ENCODE peak calls at places on chromosomes 6 and 20, in six cellular contexts. One of them, this sample, is unnamed.
A peak's percentile ranks its signal among the peaks of the same experiment; 100 is the strongest.

GRCh38 chr6:122154912-122155516 is 244.4 kb upstream of the HSF2 start:
- DNase-seq in IMR-90: no peak
- DNase-seq in neuronal stem cell: no peak
- DNase-seq in H9: peak; percentile 42
- DNase-seq in mesenchymal stem cell: no peak
- DNase-seq in H1: no peak
- DNase-seq in this sample: no peak

GRCh38 chr6:84018453-84019061 is 15.0 kb upstream of the MRAP2 start:
- DNase-seq in IMR-90: no peak
- DNase-seq in neuronal stem cell: no peak
- DNase-seq in H9: peak; percentile 34
- DNase-seq in mesenchymal stem cell: no peak
- DNase-seq in H1: no peak
- DNase-seq in this sample: peak; percentile 25

GRCh38 chr6:35327349-35328027 is 14.9 kb upstream of the PPARD start:
- DNase-seq in IMR-90: peak; percentile 55
- DNase-seq in neuronal stem cell: no peak
- DNase-seq in H9: peak; percentile 79
- DNase-seq in mesenchymal stem cell: peak; percentile 62
- DNase-seq in H1: no peak
- DNase-seq in this sample: peak; percentile 71

GRCh38 chr6:167037762-167038161 is 38.6 kb downstream of the CEP43 start:
- DNase-seq in IMR-90: no peak
- DNase-seq in neuronal stem cell: no peak
- DNase-seq in H9: no peak
- DNase-seq in mesenchymal stem cell: no peak
- DNase-seq in H1: no peak
- DNase-seq in this sample: no peak

GRCh38 chr6:27144740-27145079 is 102.8 kb upstream of the PRSS16 start:
- DNase-seq in IMR-90: no peak
- DNase-seq in neuronal stem cell: no peak
- DNase-seq in H9: no peak
- DNase-seq in mesenchymal stem cell: no peak
- DNase-seq in H1: no peak
- DNase-seq in this sample: no peak

GRCh38 chr6:25295651-25296050 is 16.5 kb downstream of the CARMIL1 start:
- DNase-seq in IMR-90: no peak
- DNase-seq in neuronal stem cell: no peak
- DNase-seq in H9: no peak
- DNase-seq in mesenchymal stem cell: no peak
- DNase-seq in H1: no peak
- DNase-seq in this sample: no peak

GRCh38 chr6:41182069-41183034 is 18.6 kb downstream of the TREML2 start:
- DNase-seq in IMR-90: peak; percentile 55
- DNase-seq in neuronal stem cell: peak; percentile 24
- DNase-seq in H9: peak; percentile 67
- DNase-seq in mesenchymal stem cell: peak; percentile 50
- DNase-seq in H1: no peak
- DNase-seq in this sample: peak; percentile 43

GRCh38 chr20:5073154-5074049 is 46.4 kb downstream of the PCNA start:
- DNase-seq in IMR-90: peak; percentile 22
- DNase-seq in neuronal stem cell: no peak
- DNase-seq in H9: peak; percentile 40
- DNase-seq in mesenchymal stem cell: peak; percentile 22
- DNase-seq in H1: no peak
- DNase-seq in this sample: no peak

GRCh38 chr6:3857822-3858221 is 8.6 kb downstream of the FAM50B start:
- DNase-seq in IMR-90: no peak
- DNase-seq in neuronal stem cell: no peak
- DNase-seq in H9: no peak
- DNase-seq in mesenchymal stem cell: no peak
- DNase-seq in H1: no peak
- DNase-seq in this sample: no peak

GRCh38 chr6:148364056-148364844 is 21.6 kb downstream of the SASH1 start:
- DNase-seq in IMR-90: peak; percentile 76
- DNase-seq in neuronal stem cell: no peak
- DNase-seq in H9: no peak
- DNase-seq in mesenchymal stem cell: peak; percentile 96
- DNase-seq in H1: no peak
- DNase-seq in this sample: no peak

GRCh38 chr6:167866642-167867041 is 39.9 kb downstream of the AFDN start:
- DNase-seq in IMR-90: no peak
- DNase-seq in neuronal stem cell: no peak
- DNase-seq in H9: no peak
- DNase-seq in mesenchymal stem cell: no peak
- DNase-seq in H1: no peak
- DNase-seq in this sample: no peak

GRCh38 chr6:3454206-3455016 is 2.4 kb downstream of the SLC22A23 start:
- DNase-seq in IMR-90: no peak
- DNase-seq in neuronal stem cell: no peak
- DNase-seq in H9: no peak
- DNase-seq in mesenchymal stem cell: no peak
- DNase-seq in H1: no peak
- DNase-seq in this sample: no peak

GRCh38 chr20:6055981-6056569 is 2.2 kb upstream of the LRRN4 start:
- DNase-seq in IMR-90: no peak
- DNase-seq in neuronal stem cell: no peak
- DNase-seq in H9: no peak
- DNase-seq in mesenchymal stem cell: peak; percentile 40
- DNase-seq in H1: no peak
- DNase-seq in this sample: no peak

GRCh38 chr20:54048489-54048888 is 21.9 kb downstream of the BCAS1 start:
- DNase-seq in IMR-90: no peak
- DNase-seq in neuronal stem cell: no peak
- DNase-seq in H9: no peak
- DNase-seq in mesenchymal stem cell: no peak
- DNase-seq in H1: no peak
- DNase-seq in this sample: no peak

GRCh38 chr20:25453035-25453810 is 45.8 kb downstream of the GINS1 start:
- DNase-seq in IMR-90: peak; percentile 43
- DNase-seq in neuronal stem cell: no peak
- DNase-seq in H9: peak; percentile 25
- DNase-seq in mesenchymal stem cell: no peak
- DNase-seq in H1: no peak
- DNase-seq in this sample: no peak

GRCh38 chr6:150857062-150857905 is 8.2 kb upstream of the MTHFD1L start:
- DNase-seq in IMR-90: peak; percentile 100
- DNase-seq in neuronal stem cell: no peak
- DNase-seq in H9: no peak
- DNase-seq in mesenchymal stem cell: peak; percentile 98
- DNase-seq in H1: no peak
- DNase-seq in this sample: peak; percentile 79

GRCh38 chr20:49976542-49976941 is 6.2 kb upstream of the SNAI1 start:
- DNase-seq in IMR-90: peak; percentile 75
- DNase-seq in neuronal stem cell: no peak
- DNase-seq in H9: no peak
- DNase-seq in mesenchymal stem cell: no peak
- DNase-seq in H1: no peak
- DNase-seq in this sample: no peak

GRCh38 chr20:49980140-49981008 is 2.4 kb upstream of the SNAI1 start:
- DNase-seq in IMR-90: no peak
- DNase-seq in neuronal stem cell: no peak
- DNase-seq in H9: no peak
- DNase-seq in mesenchymal stem cell: no peak
- DNase-seq in H1: no peak
- DNase-seq in this sample: no peak

GRCh38 chr20:49978685-49979029 is 4.1 kb upstream of the SNAI1 start:
- DNase-seq in IMR-90: no peak
- DNase-seq in neuronal stem cell: no peak
- DNase-seq in H9: no peak
- DNase-seq in mesenchymal stem cell: no peak
- DNase-seq in H1: no peak
- DNase-seq in this sample: no peak

GRCh38 chr20:49981218-49982071 is 1.3 kb upstream of the SNAI1 start:
- DNase-seq in IMR-90: no peak
- DNase-seq in neuronal stem cell: no peak
- DNase-seq in H9: no peak
- DNase-seq in mesenchymal stem cell: no peak
- DNase-seq in H1: no peak
- DNase-seq in this sample: no peak

DNA sequence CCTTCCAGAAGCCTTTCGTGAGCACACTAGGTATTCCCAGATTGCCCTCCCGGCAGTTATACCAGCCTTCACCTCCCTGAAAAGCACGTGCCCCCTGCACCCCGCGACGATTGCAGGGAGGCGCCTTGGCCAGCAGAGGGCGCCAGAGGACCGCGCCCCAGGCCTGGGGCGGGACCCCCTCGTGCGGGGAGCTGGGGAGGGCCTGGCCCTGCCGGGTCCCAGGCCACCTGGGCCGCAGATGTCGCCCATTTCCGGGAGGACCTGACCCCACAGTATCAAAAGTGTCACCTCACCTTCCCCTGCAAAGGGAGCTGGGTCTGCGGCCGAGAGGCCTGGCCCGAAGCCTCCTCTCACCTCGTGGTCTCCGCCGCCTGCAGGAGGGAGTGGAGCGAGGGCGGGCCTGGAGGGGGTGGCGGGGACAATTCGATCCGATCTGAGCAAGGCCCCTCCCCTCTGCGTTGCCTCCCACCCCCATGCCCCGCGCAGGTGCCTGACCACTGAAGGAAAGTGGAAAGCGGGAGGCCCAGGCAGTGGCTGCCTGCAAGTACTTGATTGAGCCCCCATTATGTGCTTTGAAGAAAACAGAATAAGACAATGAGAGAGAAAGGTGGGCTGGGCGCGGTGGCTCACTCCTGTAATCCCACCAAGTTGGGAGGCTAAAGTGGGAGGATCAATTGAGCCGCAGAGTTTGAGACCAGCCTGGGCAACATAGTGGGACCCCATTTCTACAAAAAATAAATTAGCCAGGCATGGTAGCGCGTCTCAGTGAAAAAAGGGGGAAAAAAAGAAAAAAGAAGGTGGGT is 3.5 kb upstream of the SNAI1 start:
- DNase-seq in IMR-90: no peak
- DNase-seq in neuronal stem cell: peak; percentile 73
- DNase-seq in H9: peak; percentile 86
- DNase-seq in mesenchymal stem cell: peak; percentile 61
- DNase-seq in H1: no peak
- DNase-seq in this sample: no peak
- H2BK5ac ChIP-seq in IMR-90: no peak overlapping the region
- H2BK5ac ChIP-seq in neuronal stem cell: peak overlapping the region; percentile 93
- H2BK5ac ChIP-seq in H9: no peak overlapping the region
- H2BK5ac ChIP-seq in mesenchymal stem cell: no peak overlapping the region
- H2BK5ac ChIP-seq in H1: peak overlapping the region; percentile 66
- H2BK5ac ChIP-seq in this sample: peak overlapping the region; percentile 78

GRCh38 chr6:17894191-17894590 is 93.2 kb downstream of the KIF13A start:
- DNase-seq in IMR-90: no peak
- DNase-seq in neuronal stem cell: no peak
- DNase-seq in H9: no peak
- DNase-seq in mesenchymal stem cell: no peak
- DNase-seq in H1: no peak
- DNase-seq in this sample: peak; percentile 58
- H3K9me3 ChIP-seq in IMR-90: peaks cover 30% of the 10 kb centered on the region
- H3K9me3 ChIP-seq in neuronal stem cell: peaks cover 49% of the 10 kb centered on the region
- H3K9me3 ChIP-seq in H9: peaks cover 16% of the 10 kb centered on the region
- H3K9me3 ChIP-seq in mesenchymal stem cell: peaks cover 66% of the 10 kb centered on the region
- H3K9me3 ChIP-seq in H1: peaks cover 20% of the 10 kb centered on the region
- H3K9me3 ChIP-seq in this sample: peaks cover 5% of the 10 kb centered on the region

GRCh38 chr6:7624781-7625710 is 35.0 kb downstream of the SNRNP48 start:
- DNase-seq in IMR-90: no peak
- DNase-seq in neuronal stem cell: peak; percentile 24
- DNase-seq in H9: no peak
- DNase-seq in mesenchymal stem cell: peak; percentile 19
- DNase-seq in H1: no peak
- DNase-seq in this sample: no peak
- H2BK5ac ChIP-seq in IMR-90: no peak overlapping the region
- H2BK5ac ChIP-seq in neuronal stem cell: no peak overlapping the region
- H2BK5ac ChIP-seq in H9: no peak overlapping the region
- H2BK5ac ChIP-seq in mesenchymal stem cell: no peak overlapping the region
- H2BK5ac ChIP-seq in H1: no peak overlapping the region
- H2BK5ac ChIP-seq in this sample: no peak overlapping the region

DNA sequence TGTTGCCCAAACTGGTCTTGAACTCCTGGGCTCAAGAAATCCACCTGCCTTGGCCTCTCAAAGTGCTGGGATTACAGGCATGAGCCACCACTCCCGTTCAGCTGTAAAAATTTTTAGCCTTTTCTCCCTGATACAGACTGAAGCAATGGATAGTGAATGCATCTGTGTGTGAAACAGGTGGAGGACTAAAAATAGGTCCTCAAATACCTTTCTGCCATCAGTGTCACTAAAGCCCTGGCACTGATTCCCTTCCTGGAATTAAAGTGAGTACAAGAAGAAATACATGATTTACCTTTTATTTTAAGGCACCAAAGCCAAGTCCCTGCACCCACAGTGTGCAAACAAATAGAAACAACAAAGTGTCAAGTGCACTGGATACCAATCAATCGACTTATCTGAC is 25.1 kb downstream of the TULP4 start:
- DNase-seq in IMR-90: no peak
- DNase-seq in neuronal stem cell: no peak
- DNase-seq in H9: no peak
- DNase-seq in mesenchymal stem cell: no peak
- DNase-seq in H1: no peak
- DNase-seq in this sample: no peak
- H3K9me3 ChIP-seq in IMR-90: peaks cover 2% of the 10 kb centered on the region
- H3K9me3 ChIP-seq in neuronal stem cell: peaks cover 29% of the 10 kb centered on the region
- H3K9me3 ChIP-seq in H9: no peaks in the 10 kb centered on the region
- H3K9me3 ChIP-seq in mesenchymal stem cell: peaks cover 12% of the 10 kb centered on the region
- H3K9me3 ChIP-seq in H1: peaks cover 4% of the 10 kb centered on the region
- H3K9me3 ChIP-seq in this sample: peaks cover 4% of the 10 kb centered on the region

GRCh38 chr6:38400101-38400500 is 239.6 kb downstream of the BTBD9 start:
- DNase-seq in IMR-90: no peak
- DNase-seq in neuronal stem cell: no peak
- DNase-seq in H9: no peak
- DNase-seq in mesenchymal stem cell: no peak
- DNase-seq in H1: no peak
- DNase-seq in this sample: no peak
- H2BK5ac ChIP-seq in IMR-90: no peak overlapping the region
- H2BK5ac ChIP-seq in neuronal stem cell: no peak overlapping the region
- H2BK5ac ChIP-seq in H9: no peak overlapping the region
- H2BK5ac ChIP-seq in mesenchymal stem cell: no peak overlapping the region
- H2BK5ac ChIP-seq in H1: no peak overlapping the region
- H2BK5ac ChIP-seq in this sample: no peak overlapping the region

GRCh38 chr6:159615923-159616322 is 77.1 kb downstream of the SOD2 start:
- DNase-seq in IMR-90: no peak
- DNase-seq in neuronal stem cell: no peak
- DNase-seq in H9: no peak
- DNase-seq in mesenchymal stem cell: no peak
- DNase-seq in H1: no peak
- DNase-seq in this sample: no peak
- H3K9me3 ChIP-seq in IMR-90: peaks cover 8% of the 10 kb centered on the region
- H3K9me3 ChIP-seq in neuronal stem cell: no peaks in the 10 kb centered on the region
- H3K9me3 ChIP-seq in H9: peaks cover 6% of the 10 kb centered on the region
- H3K9me3 ChIP-seq in mesenchymal stem cell: peaks cover 17% of the 10 kb centered on the region
- H3K9me3 ChIP-seq in H1: peaks cover 56% of the 10 kb centered on the region
- H3K9me3 ChIP-seq in this sample: peaks cover 4% of the 10 kb centered on the region

DNA sequence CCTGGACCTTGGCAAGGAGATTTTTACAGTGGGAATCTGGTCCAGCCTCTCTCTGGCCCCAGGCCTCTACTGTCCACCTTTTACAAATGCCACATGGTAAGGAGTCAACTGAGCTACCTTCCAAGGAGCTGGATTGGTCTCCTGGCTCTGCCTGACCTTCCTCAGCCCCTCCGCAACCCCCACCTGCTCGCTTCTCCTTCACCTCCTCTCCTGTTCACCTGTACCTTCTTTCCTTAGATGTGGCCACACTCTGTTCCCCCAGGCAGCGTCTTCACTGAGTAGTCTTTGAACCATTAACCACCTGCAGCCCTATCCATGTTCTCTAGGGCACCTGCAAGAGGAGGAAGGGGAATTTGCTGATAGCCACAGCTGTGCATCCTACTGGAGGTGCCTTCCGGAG is 55.3 kb upstream of the DDR1 start:
- DNase-seq in IMR-90: no peak
- DNase-seq in neuronal stem cell: no peak
- DNase-seq in H9: no peak
- DNase-seq in mesenchymal stem cell: no peak
- DNase-seq in H1: no peak
- DNase-seq in this sample: no peak
- H2BK5ac ChIP-seq in IMR-90: peak overlapping the region; percentile 69
- H2BK5ac ChIP-seq in neuronal stem cell: no peak overlapping the region
- H2BK5ac ChIP-seq in H9: no peak overlapping the region
- H2BK5ac ChIP-seq in mesenchymal stem cell: peak overlapping the region; percentile 66
- H2BK5ac ChIP-seq in H1: peak overlapping the region; percentile 26
- H2BK5ac ChIP-seq in this sample: no peak overlapping the region